ENCODE peak calls at places on chromosomes 13 and 19, in eight cellular contexts. V is EL, U is tibial nerve, K is fibroblast of pulmonary artery, C is cardiac fibroblast, M is dermis blood vessel endothelial cell, P is left ventricle myocardium superior, Z is nucleus accumbens. N is an unnamed sample.

GRCh38 chr13:110113284-110113764 is 193.6 kb downstream of the COL4A1 start:
- DNase-seq in V (peak), U (no peak), K (peak), C (peak), M (no peak), P (no peak), Z (no peak), N (no peak)

GRCh38 chr19:13846533-13847032 is 30.4 kb upstream of the NANOS3 start:
- DNase-seq in V (peak), U (peak), K (peak), C (peak), M (peak), P (peak), Z (peak), N (peak)

GRCh38 chr19:55080915-55081772 is 5.5 kb downstream of the EPS8L1 start:
- DNase-seq in V (peak), U (peak), K (peak), C (peak), M (peak), P (peak), Z (no peak), N (peak)

GRCh38 chr13:52711277-52711676 is 28.3 kb downstream of the CNMD start:
- DNase-seq in V (no peak), U (no peak), K (no peak), C (no peak), M (no peak), P (no peak), Z (no peak), N (no peak)

GRCh38 chr13:110524484-110525254 is 36.9 kb downstream of the RAB20 start:
- DNase-seq in V (no peak), U (no peak), K (no peak), C (no peak), M (no peak), P (peak), Z (no peak), N (no peak)

GRCh38 chr19:7376151-7376852 is 27.6 kb downstream of the ARHGEF18 start:
- DNase-seq in V (no peak), U (no peak), K (no peak), C (no peak), M (no peak), P (no peak), Z (no peak), N (no peak)

GRCh38 chr19:33344210-33344609 is 29.3 kb upstream of the CEBPG start:
- DNase-seq in V (no peak), U (no peak), K (peak), C (peak), M (no peak), P (no peak), Z (peak), N (no peak)

GRCh38 chr19:44548736-44549135 is 19.3 kb upstream of the CEACAM20 start:
- DNase-seq in V (peak), U (no peak), K (peak), C (peak), M (peak), P (no peak), Z (no peak), N (no peak)

GRCh38 chr19:8973501-8974091 is 36.6 kb downstream of the MUC16 start:
- DNase-seq in V (no peak), U (no peak), K (peak), C (peak), M (peak), P (no peak), Z (no peak), N (no peak)

GRCh38 chr13:51122868-51123267 is 11.8 kb upstream of the C13orf42 start:
- DNase-seq in V (no peak), U (no peak), K (no peak), C (no peak), M (no peak), P (no peak), Z (no peak), N (no peak)

GRCh38 chr19:32318884-32319520 is 26.4 kb upstream of the ZNF507 start:
- DNase-seq in V (peak), U (no peak), K (peak), C (peak), M (no peak), P (no peak), Z (no peak), N (no peak)

GRCh38 chr13:95524270-95524901 is 28.1 kb upstream of the CLDN10 start:
- DNase-seq in V (no peak), U (no peak), K (peak), C (peak), M (no peak), P (no peak), Z (no peak), N (no peak)

GRCh38 chr19:5603626-5604025 is 18.9 kb downstream of the SAFB2 start:
- DNase-seq in V (no peak), U (no peak), K (no peak), C (no peak), M (no peak), P (no peak), Z (no peak), N (no peak)

GRCh38 chr13:52615817-52616216 is 26.4 kb upstream of the HNRNPA1L2 start:
- DNase-seq in V (no peak), U (no peak), K (no peak), C (no peak), M (no peak), P (no peak), Z (no peak), N (no peak)

GRCh38 chr13:111610077-111610476 is 289.6 kb downstream of the TEX29 start:
- DNase-seq in V (no peak), U (no peak), K (no peak), C (no peak), M (peak), P (no peak), Z (no peak), N (no peak)

GRCh38 chr13:25489238-25489637 is 117.5 kb downstream of the ATP8A2 start:
- DNase-seq in V (no peak), U (no peak), K (no peak), C (no peak), M (no peak), P (no peak), Z (peak), N (no peak)

GRCh38 chr19:13056052-13056660 is 46.5 kb downstream of the LYL1 start:
- DNase-seq in V (peak), U (peak), K (peak), C (peak), M (no peak), P (peak), Z (no peak), N (no peak)

GRCh38 chr19:51127755-51128154 is 3.0 kb downstream of the SIGLEC9 start:
- DNase-seq in V (peak), U (peak), K (peak), C (peak), M (no peak), P (no peak), Z (no peak), N (no peak)

GRCh38 chr19:43684326-43684725 is 14.4 kb upstream of the PLAUR start:
- DNase-seq in V (no peak), U (no peak), K (no peak), C (no peak), M (no peak), P (no peak), Z (no peak), N (no peak)

GRCh38 chr13:69092615-69093322 is 1014.9 kb upstream of the ATXN8OS start:
- DNase-seq in V (no peak), U (no peak), K (no peak), C (no peak), M (no peak), P (no peak), Z (no peak), N (no peak)

GRCh38 chr19:33406521-33407139 is 33.1 kb downstream of the CEBPG start:
- DNase-seq in V (peak), U (peak), K (peak), C (peak), M (peak), P (peak), Z (peak), N (peak)

GRCh38 chr19:55118401-55118991 is 1.1 kb upstream of the PPP1R12C start:
- DNase-seq in V (no peak), U (peak), K (peak), C (no peak), M (no peak), P (peak), Z (peak), N (no peak)

GRCh38 chr19:397941-398706 is 10.8 kb downstream of the C2CD4C start:
- DNase-seq in V (no peak), U (no peak), K (no peak), C (no peak), M (no peak), P (no peak), Z (no peak), N (no peak)

GRCh38 chr19:55275851-55276719 is 3.8 kb downstream of the HSPBP1 start:
- DNase-seq in V (no peak), U (no peak), K (no peak), C (no peak), M (no peak), P (no peak), Z (no peak), N (no peak)

GRCh38 chr13:41465215-41465907 is 8.0 kb downstream of the RGCC start:
- DNase-seq in V (peak), U (no peak), K (peak), C (peak), M (peak), P (peak), Z (no peak), N (peak)

GRCh38 chr13:114155923-114156883 is 22.9 kb upstream of the CFAP97D2 start:
- DNase-seq in V (no peak), U (no peak), K (no peak), C (no peak), M (no peak), P (no peak), Z (no peak), N (no peak)

GRCh38 chr19:3653865-3654513 is 27.4 kb upstream of the CACTIN start:
- DNase-seq in V (no peak), U (no peak), K (no peak), C (no peak), M (peak), P (no peak), Z (no peak), N (no peak)

GRCh38 chr13:32659736-32660135 is 73.5 kb downstream of the PDS5B start:
- DNase-seq in V (peak), U (no peak), K (peak), C (peak), M (no peak), P (no peak), Z (no peak), N (peak)

GRCh38 chr19:14410054-14410774 is 8.9 kb downstream of the DDX39A start:
- DNase-seq in V (no peak), U (no peak), K (no peak), C (no peak), M (peak), P (peak), Z (no peak), N (no peak)

GRCh38 chr13:111956261-111957151 is 110.4 kb upstream of the SOX1 start:
- DNase-seq in V (no peak), U (no peak), K (no peak), C (no peak), M (no peak), P (no peak), Z (no peak), N (no peak)

GRCh38 chr19:6226444-6227155 is 53.2 kb downstream of the MLLT1 start:
- DNase-seq in V (no peak), U (no peak), K (no peak), C (no peak), M (no peak), P (no peak), Z (no peak), N (no peak)

GRCh38 chr19:43525836-43526771 is 897 bp downstream of the ETHE1 start:
- DNase-seq in V (peak), U (no peak), K (no peak), C (no peak), M (peak), P (peak), Z (no peak), N (peak)

GRCh38 chr19:38647966-38648788 is 728 bp downstream of the ACTN4 start:
- DNase-seq in V (no peak), U (no peak), K (no peak), C (no peak), M (peak), P (no peak), Z (no peak), N (peak)

GRCh38 chr19:24069907-24070657 is 16.9 kb upstream of the ZNF254 start:
- DNase-seq in V (peak), U (no peak), K (no peak), C (peak), M (no peak), P (no peak), Z (no peak), N (no peak)

GRCh38 chr19:13748169-13748884 is 16.0 kb upstream of the MRI1 start:
- DNase-seq in V (peak), U (no peak), K (peak), C (peak), M (peak), P (no peak), Z (no peak), N (peak)

GRCh38 chr19:33458171-33458633 is 63.4 kb downstream of the PEPD start:
- DNase-seq in V (no peak), U (no peak), K (no peak), C (no peak), M (no peak), P (no peak), Z (no peak), N (no peak)

GRCh38 chr19:17289489-17289888 is 7.8 kb downstream of the ANKLE1 start:
- DNase-seq in V (peak), U (no peak), K (peak), C (peak), M (peak), P (peak), Z (peak), N (peak)

GRCh38 chr19:31957711-31958110 is 387.7 kb upstream of the ZNF507 start:
- DNase-seq in V (no peak), U (no peak), K (no peak), C (no peak), M (no peak), P (no peak), Z (no peak), N (no peak)